ENCODE peak calls at places on chromosomes 11 and 22, in nine cellular contexts. One of them, this sample, is unnamed. For H3K4me1, the result is how much of the 10 kb centered on the place peaks cover.

GRCh38 chr11:115599125-115599524 is 94.9 kb upstream of the CADM1 start:
- DNase-seq in ovary: no peak
- DNase-seq in CD8-positive, alpha-beta memory T cell: no peak
- DNase-seq in mammary epithelial cell: no peak
- DNase-seq in transverse colon: no peak
- DNase-seq in tibial artery: no peak
- DNase-seq in stomach: no peak
- DNase-seq in uterus: no peak
- DNase-seq in CD8-positive, alpha-beta T cell: no peak
- DNase-seq in this sample: no peak

GRCh38 chr22:22401381-22401780 is 107.2 kb downstream of the ZNF280B start:
- DNase-seq in transverse colon: no peak
- DNase-seq in mammary epithelial cell: no peak
- DNase-seq in tibial artery: no peak
- DNase-seq in ovary: no peak
- DNase-seq in uterus: no peak
- DNase-seq in CD8-positive, alpha-beta memory T cell: no peak
- DNase-seq in stomach: no peak
- DNase-seq in CD8-positive, alpha-beta T cell: no peak
- DNase-seq in this sample: no peak

GRCh38 chr11:81772161-81772560 is 961.5 kb downstream of the FAM181B start:
- DNase-seq in ovary: no peak
- DNase-seq in CD8-positive, alpha-beta memory T cell: no peak
- DNase-seq in mammary epithelial cell: no peak
- DNase-seq in uterus: no peak
- DNase-seq in tibial artery: no peak
- DNase-seq in stomach: no peak
- DNase-seq in CD8-positive, alpha-beta T cell: no peak
- DNase-seq in transverse colon: no peak
- DNase-seq in this sample: no peak

GRCh38 chr11:101880208-101880607 is 34.6 kb upstream of the CEP126 start:
- DNase-seq in transverse colon: no peak
- DNase-seq in CD8-positive, alpha-beta memory T cell: no peak
- DNase-seq in tibial artery: no peak
- DNase-seq in ovary: no peak
- DNase-seq in stomach: no peak
- DNase-seq in uterus: no peak
- DNase-seq in CD8-positive, alpha-beta T cell: no peak
- DNase-seq in mammary epithelial cell: peak
- DNase-seq in this sample: no peak

GRCh38 chr11:107916671-107917241 is 11.5 kb upstream of the RAB39A start:
- DNase-seq in mammary epithelial cell: no peak
- DNase-seq in transverse colon: peak
- DNase-seq in ovary: no peak
- DNase-seq in uterus: no peak
- DNase-seq in tibial artery: no peak
- DNase-seq in CD8-positive, alpha-beta T cell: no peak
- DNase-seq in stomach: peak
- DNase-seq in CD8-positive, alpha-beta memory T cell: peak
- DNase-seq in this sample: no peak

GRCh38 chr22:26429458-26430238 is 588 bp downstream of the ASPHD2 start:
- DNase-seq in uterus: no peak
- DNase-seq in mammary epithelial cell: no peak
- DNase-seq in CD8-positive, alpha-beta memory T cell: no peak
- DNase-seq in stomach: no peak
- DNase-seq in tibial artery: no peak
- DNase-seq in transverse colon: no peak
- DNase-seq in CD8-positive, alpha-beta T cell: no peak
- DNase-seq in ovary: no peak
- DNase-seq in this sample: no peak

GRCh38 chr22:44676441-44677298 is 25.3 kb upstream of the PRR5 start:
- DNase-seq in transverse colon: peak
- DNase-seq in CD8-positive, alpha-beta memory T cell: no peak
- DNase-seq in tibial artery: no peak
- DNase-seq in stomach: peak
- DNase-seq in CD8-positive, alpha-beta T cell: peak
- DNase-seq in mammary epithelial cell: no peak
- DNase-seq in ovary: no peak
- DNase-seq in uterus: no peak
- DNase-seq in this sample: no peak

GRCh38 chr11:94117871-94118270 is 10.8 kb upstream of the PANX1 start:
- DNase-seq in stomach: no peak
- DNase-seq in CD8-positive, alpha-beta memory T cell: no peak
- DNase-seq in ovary: no peak
- DNase-seq in mammary epithelial cell: peak
- DNase-seq in transverse colon: no peak
- DNase-seq in CD8-positive, alpha-beta T cell: no peak
- DNase-seq in uterus: no peak
- DNase-seq in tibial artery: no peak
- DNase-seq in this sample: no peak

GRCh38 chr22:43275545-43275981 is 67.6 kb downstream of the SCUBE1 start:
- DNase-seq in transverse colon: no peak
- DNase-seq in mammary epithelial cell: peak
- DNase-seq in ovary: no peak
- DNase-seq in uterus: no peak
- DNase-seq in stomach: no peak
- DNase-seq in CD8-positive, alpha-beta memory T cell: no peak
- DNase-seq in tibial artery: no peak
- DNase-seq in CD8-positive, alpha-beta T cell: no peak
- DNase-seq in this sample: no peak

GRCh38 chr11:68003846-68004550 is at the start of gene UNC93B1:
- DNase-seq in CD8-positive, alpha-beta T cell: peak
- DNase-seq in CD8-positive, alpha-beta memory T cell: peak
- DNase-seq in uterus: peak
- DNase-seq in ovary: peak
- DNase-seq in mammary epithelial cell: peak
- DNase-seq in stomach: peak
- DNase-seq in tibial artery: peak
- DNase-seq in transverse colon: peak
- DNase-seq in this sample: peak

GRCh38 chr11:126061707-126062678 is 673 bp downstream of the CDON start:
- DNase-seq in tibial artery: peak
- DNase-seq in stomach: no peak
- DNase-seq in uterus: peak
- DNase-seq in CD8-positive, alpha-beta T cell: peak
- DNase-seq in CD8-positive, alpha-beta memory T cell: peak
- DNase-seq in transverse colon: peak
- DNase-seq in ovary: peak
- DNase-seq in mammary epithelial cell: peak
- DNase-seq in this sample: no peak

GRCh38 chr11:111978028-111978771 is 41.1 kb downstream of the DIXDC1 start:
- DNase-seq in uterus: peak
- DNase-seq in CD8-positive, alpha-beta memory T cell: no peak
- DNase-seq in tibial artery: peak
- DNase-seq in mammary epithelial cell: peak
- DNase-seq in stomach: no peak
- DNase-seq in ovary: peak
- DNase-seq in CD8-positive, alpha-beta T cell: no peak
- DNase-seq in transverse colon: peak
- DNase-seq in this sample: no peak

GRCh38 chr11:123690490-123690889 is 36.1 kb upstream of the SCN3B start:
- DNase-seq in CD8-positive, alpha-beta T cell: no peak
- DNase-seq in mammary epithelial cell: peak
- DNase-seq in transverse colon: no peak
- DNase-seq in CD8-positive, alpha-beta memory T cell: no peak
- DNase-seq in uterus: no peak
- DNase-seq in stomach: no peak
- DNase-seq in ovary: no peak
- DNase-seq in tibial artery: no peak
- DNase-seq in this sample: no peak

GRCh38 chr11:82234256-82234655 is 499.4 kb downstream of the FAM181B start:
- DNase-seq in tibial artery: no peak
- DNase-seq in mammary epithelial cell: no peak
- DNase-seq in transverse colon: no peak
- DNase-seq in CD8-positive, alpha-beta T cell: no peak
- DNase-seq in stomach: no peak
- DNase-seq in uterus: no peak
- DNase-seq in CD8-positive, alpha-beta memory T cell: no peak
- DNase-seq in ovary: no peak
- DNase-seq in this sample: no peak

GRCh38 chr11:46330887-46331652 is 16.2 kb upstream of the DGKZ start:
- DNase-seq in ovary: no peak
- DNase-seq in CD8-positive, alpha-beta T cell: peak
- DNase-seq in uterus: no peak
- DNase-seq in transverse colon: no peak
- DNase-seq in CD8-positive, alpha-beta memory T cell: no peak
- DNase-seq in tibial artery: no peak
- DNase-seq in stomach: no peak
- DNase-seq in mammary epithelial cell: no peak
- DNase-seq in this sample: no peak

GRCh38 chr22:32411829-32412592 is at the start of gene RTCB:
- DNase-seq in ovary: peak
- DNase-seq in transverse colon: peak
- DNase-seq in stomach: peak
- DNase-seq in tibial artery: peak
- DNase-seq in mammary epithelial cell: peak
- DNase-seq in CD8-positive, alpha-beta T cell: peak
- DNase-seq in CD8-positive, alpha-beta memory T cell: peak
- DNase-seq in uterus: peak
- DNase-seq in this sample: peak

GRCh38 chr22:22935546-22936157 is 48.0 kb downstream of the IGLL5 start:
- DNase-seq in uterus: no peak
- DNase-seq in transverse colon: peak
- DNase-seq in CD8-positive, alpha-beta memory T cell: no peak
- DNase-seq in stomach: peak
- DNase-seq in CD8-positive, alpha-beta T cell: no peak
- DNase-seq in ovary: no peak
- DNase-seq in mammary epithelial cell: no peak
- DNase-seq in tibial artery: no peak
- DNase-seq in this sample: no peak

GRCh38 chr22:41535244-41535643 is 9.0 kb downstream of the POLR3H start:
- DNase-seq in mammary epithelial cell: no peak
- DNase-seq in uterus: no peak
- DNase-seq in transverse colon: no peak
- DNase-seq in stomach: no peak
- DNase-seq in tibial artery: no peak
- DNase-seq in CD8-positive, alpha-beta T cell: no peak
- DNase-seq in ovary: no peak
- DNase-seq in CD8-positive, alpha-beta memory T cell: no peak
- DNase-seq in this sample: no peak

GRCh38 chr11:112115389-112115788 is 28.7 kb downstream of the SDHD start:
- DNase-seq in CD8-positive, alpha-beta memory T cell: no peak
- DNase-seq in tibial artery: no peak
- DNase-seq in transverse colon: no peak
- DNase-seq in mammary epithelial cell: no peak
- DNase-seq in CD8-positive, alpha-beta T cell: no peak
- DNase-seq in uterus: no peak
- DNase-seq in stomach: no peak
- DNase-seq in ovary: no peak
- DNase-seq in this sample: no peak

GRCh38 chr11:57588038-57588710 is 9.3 kb upstream of the SERPING1 start:
- DNase-seq in tibial artery: peak
- DNase-seq in CD8-positive, alpha-beta memory T cell: no peak
- DNase-seq in ovary: no peak
- DNase-seq in transverse colon: no peak
- DNase-seq in uterus: no peak
- DNase-seq in stomach: no peak
- DNase-seq in mammary epithelial cell: no peak
- DNase-seq in CD8-positive, alpha-beta T cell: no peak
- DNase-seq in this sample: no peak
- H3K4me1 ChIP-seq in tibial artery: under half
- H3K4me1 ChIP-seq in CD8-positive, alpha-beta memory T cell: under half
- H3K4me1 ChIP-seq in ovary: under half
- H3K4me1 ChIP-seq in transverse colon: under half
- H3K4me1 ChIP-seq in uterus: under half
- H3K4me1 ChIP-seq in stomach: under half
- H3K4me1 ChIP-seq in mammary epithelial cell: under half
- H3K4me1 ChIP-seq in CD8-positive, alpha-beta T cell: under half
- H3K4me1 ChIP-seq in this sample: under half

DNA sequence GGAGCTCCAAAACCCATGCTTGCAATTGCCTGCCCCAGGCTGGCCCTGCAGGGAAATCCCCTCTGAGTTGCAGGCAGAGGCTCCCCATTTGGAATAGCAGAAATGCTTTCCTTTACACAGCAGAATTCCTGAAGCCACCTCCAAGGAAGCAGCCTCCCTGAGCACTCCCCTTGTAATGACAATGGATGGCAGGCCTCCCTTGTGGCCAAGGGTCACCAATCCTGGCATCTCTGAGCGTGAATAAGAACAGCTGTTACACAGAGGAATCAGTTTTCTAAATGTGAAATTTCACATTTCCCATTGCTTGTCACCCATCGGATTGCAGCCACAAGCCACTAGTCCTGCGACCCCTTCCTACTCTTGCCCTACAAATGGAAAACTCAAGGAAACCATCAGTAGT is 107.6 kb downstream of the GALNT18 start:
- DNase-seq in stomach: no peak
- DNase-seq in ovary: no peak
- DNase-seq in mammary epithelial cell: no peak
- DNase-seq in uterus: no peak
- DNase-seq in tibial artery: no peak
- DNase-seq in transverse colon: no peak
- DNase-seq in CD8-positive, alpha-beta T cell: no peak
- DNase-seq in CD8-positive, alpha-beta memory T cell: no peak
- DNase-seq in this sample: no peak
- H3K4me3 ChIP-seq in stomach: no peak
- H3K4me3 ChIP-seq in ovary: no peak
- H3K4me3 ChIP-seq in mammary epithelial cell: no peak
- H3K4me3 ChIP-seq in uterus: no peak
- H3K4me3 ChIP-seq in tibial artery: no peak
- H3K4me3 ChIP-seq in transverse colon: no peak
- H3K4me3 ChIP-seq in CD8-positive, alpha-beta T cell: no peak
- H3K4me3 ChIP-seq in CD8-positive, alpha-beta memory T cell: no peak
- H3K4me3 ChIP-seq in this sample: no peak

GRCh38 chr11:132840660-132841059 is 691.6 kb downstream of the OPCML start:
- DNase-seq in uterus: no peak
- DNase-seq in tibial artery: no peak
- DNase-seq in stomach: no peak
- DNase-seq in CD8-positive, alpha-beta T cell: no peak
- DNase-seq in mammary epithelial cell: no peak
- DNase-seq in ovary: no peak
- DNase-seq in CD8-positive, alpha-beta memory T cell: no peak
- DNase-seq in transverse colon: no peak
- DNase-seq in this sample: no peak
- H3K27ac ChIP-seq in uterus: no peak
- H3K27ac ChIP-seq in tibial artery: no peak
- H3K27ac ChIP-seq in stomach: no peak
- H3K27ac ChIP-seq in CD8-positive, alpha-beta T cell: no peak
- H3K27ac ChIP-seq in mammary epithelial cell: no peak
- H3K27ac ChIP-seq in ovary: no peak
- H3K27ac ChIP-seq in CD8-positive, alpha-beta memory T cell: no peak
- H3K27ac ChIP-seq in transverse colon: no peak
- H3K27ac ChIP-seq in this sample: no peak

DNA sequence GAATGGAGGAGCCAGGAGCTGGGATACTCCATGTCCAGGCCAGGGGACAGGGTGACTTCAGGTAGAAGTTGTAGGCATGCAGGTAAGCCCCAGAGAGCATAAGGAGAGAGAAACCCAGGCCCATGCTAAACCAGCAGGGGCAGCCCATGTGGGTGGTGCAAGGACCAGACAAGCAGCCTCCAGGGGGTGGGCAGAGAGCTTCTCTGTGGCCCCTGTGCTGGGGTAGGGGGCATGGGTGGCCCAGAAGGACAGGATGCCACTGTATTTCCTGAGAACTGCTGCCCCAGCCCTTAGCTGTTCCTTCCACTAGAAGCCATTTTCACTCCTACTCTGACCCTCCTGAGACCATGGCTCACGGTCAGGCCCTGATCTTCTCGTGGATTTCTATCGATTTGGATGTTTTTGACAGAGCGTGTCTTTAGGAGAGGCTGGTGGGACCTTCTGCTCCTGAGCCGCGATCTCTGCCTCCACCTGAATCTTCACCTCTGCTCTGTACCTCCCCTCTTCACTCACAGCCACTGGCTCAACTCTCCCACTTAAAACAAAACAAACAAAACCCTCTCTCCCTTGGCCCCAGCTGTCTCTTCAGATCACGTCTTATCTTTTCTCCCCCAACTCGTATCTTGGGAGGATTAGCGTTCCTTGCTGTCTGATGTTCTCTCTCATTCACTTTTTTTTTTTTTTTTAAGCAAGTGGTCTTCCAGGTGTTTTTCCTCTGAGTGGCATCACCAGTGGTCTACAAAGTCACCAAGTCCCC is 112.2 kb downstream of the NECTIN1 start:
- DNase-seq in uterus: no peak
- DNase-seq in transverse colon: no peak
- DNase-seq in stomach: no peak
- DNase-seq in CD8-positive, alpha-beta T cell: no peak
- DNase-seq in CD8-positive, alpha-beta memory T cell: no peak
- DNase-seq in tibial artery: no peak
- DNase-seq in mammary epithelial cell: no peak
- DNase-seq in ovary: no peak
- DNase-seq in this sample: no peak
- H3K4me1 ChIP-seq in uterus: under half
- H3K4me1 ChIP-seq in transverse colon: under half
- H3K4me1 ChIP-seq in stomach: under half
- H3K4me1 ChIP-seq in CD8-positive, alpha-beta T cell: under half
- H3K4me1 ChIP-seq in CD8-positive, alpha-beta memory T cell: under half
- H3K4me1 ChIP-seq in tibial artery: under half
- H3K4me1 ChIP-seq in mammary epithelial cell: under half
- H3K4me1 ChIP-seq in ovary: under half
- H3K4me1 ChIP-seq in this sample: under half

This sample was measured in effector memory CD4-positive, alpha-beta T cell.